ENCODE peak calls at places on chromosomes 13 and 19, in eight cellular contexts. One of them, this sample, is unnamed. For H3K27me3, the result is how much of the 10 kb centered on the place peaks cover.

GRCh38 chr19:55440411-55441105 is 2.5 kb downstream of the SHISA7 start:
- DNase-seq in aorta: no peak
- DNase-seq in neuronal stem cell: no peak
- DNase-seq in spleen: no peak
- DNase-seq in fibroblast of lung: no peak
- DNase-seq in cardiac muscle cell: no peak
- DNase-seq in stomach: no peak
- DNase-seq in transverse colon: no peak
- DNase-seq in this sample: no peak

GRCh38 chr13:27982361-27982760 is 6.1 kb downstream of the URAD start:
- DNase-seq in aorta: no peak
- DNase-seq in neuronal stem cell: no peak
- DNase-seq in spleen: no peak
- DNase-seq in fibroblast of lung: no peak
- DNase-seq in cardiac muscle cell: no peak
- DNase-seq in stomach: no peak
- DNase-seq in transverse colon: no peak
- DNase-seq in this sample: no peak

GRCh38 chr13:52736891-52737290 is 2.7 kb downstream of the CNMD start:
- DNase-seq in aorta: no peak
- DNase-seq in neuronal stem cell: no peak
- DNase-seq in spleen: no peak
- DNase-seq in fibroblast of lung: no peak
- DNase-seq in cardiac muscle cell: no peak
- DNase-seq in stomach: no peak
- DNase-seq in transverse colon: no peak
- DNase-seq in this sample: no peak

GRCh38 chr13:36297259-36297599 is 385 bp downstream of the CCDC169 start:
- DNase-seq in aorta: no peak
- DNase-seq in neuronal stem cell: no peak
- DNase-seq in spleen: no peak
- DNase-seq in fibroblast of lung: peak
- DNase-seq in cardiac muscle cell: no peak
- DNase-seq in stomach: no peak
- DNase-seq in transverse colon: no peak
- DNase-seq in this sample: no peak

GRCh38 chr19:4456843-4457653 is 546 bp downstream of the UBXN6 start:
- DNase-seq in aorta: peak
- DNase-seq in neuronal stem cell: peak
- DNase-seq in spleen: peak
- DNase-seq in fibroblast of lung: peak
- DNase-seq in cardiac muscle cell: peak
- DNase-seq in stomach: peak
- DNase-seq in transverse colon: peak
- DNase-seq in this sample: peak

GRCh38 chr13:65595881-65596280 is 1634.3 kb downstream of the PCDH9 start:
- DNase-seq in aorta: no peak
- DNase-seq in neuronal stem cell: no peak
- DNase-seq in spleen: no peak
- DNase-seq in fibroblast of lung: no peak
- DNase-seq in cardiac muscle cell: no peak
- DNase-seq in stomach: no peak
- DNase-seq in transverse colon: no peak
- DNase-seq in this sample: no peak

GRCh38 chr13:80399340-80400163 is 58.6 kb upstream of the SPRY2 start:
- DNase-seq in aorta: no peak
- DNase-seq in neuronal stem cell: no peak
- DNase-seq in spleen: no peak
- DNase-seq in fibroblast of lung: no peak
- DNase-seq in cardiac muscle cell: no peak
- DNase-seq in stomach: peak
- DNase-seq in transverse colon: peak
- DNase-seq in this sample: no peak

GRCh38 chr19:45103200-45103624 is 10.2 kb downstream of the PPP1R37 start:
- DNase-seq in aorta: peak
- DNase-seq in neuronal stem cell: no peak
- DNase-seq in spleen: peak
- DNase-seq in fibroblast of lung: peak
- DNase-seq in cardiac muscle cell: no peak
- DNase-seq in stomach: no peak
- DNase-seq in transverse colon: no peak
- DNase-seq in this sample: peak

DNA sequence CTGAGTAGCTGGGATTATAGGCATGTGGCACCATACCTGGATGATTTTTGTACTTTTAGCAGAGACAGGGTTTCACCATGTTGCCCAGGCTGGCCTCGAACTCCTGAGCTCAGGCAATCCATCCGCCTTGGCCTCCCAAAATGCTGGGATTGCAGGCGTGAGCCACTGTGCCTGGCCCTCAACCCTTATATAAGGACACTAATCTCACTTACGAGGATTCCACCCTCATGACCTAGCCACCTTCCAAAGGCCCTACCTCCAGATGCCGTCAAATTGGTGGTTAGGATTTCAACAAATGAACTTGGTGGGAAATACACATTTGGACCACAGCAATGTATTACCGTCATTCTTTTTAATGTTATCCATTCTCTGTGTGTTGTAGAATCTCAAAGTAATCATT is 61.0 kb downstream of the ING1 start:
- DNase-seq in aorta: no peak
- DNase-seq in neuronal stem cell: no peak
- DNase-seq in spleen: no peak
- DNase-seq in fibroblast of lung: no peak
- DNase-seq in cardiac muscle cell: no peak
- DNase-seq in stomach: no peak
- DNase-seq in transverse colon: no peak
- DNase-seq in this sample: no peak
- H3K27me3 ChIP-seq in aorta: under half
- H3K27me3 ChIP-seq in neuronal stem cell: under half
- H3K27me3 ChIP-seq in spleen: under half
- H3K27me3 ChIP-seq in fibroblast of lung: under half
- H3K27me3 ChIP-seq in cardiac muscle cell: under half
- H3K27me3 ChIP-seq in stomach: under half
- H3K27me3 ChIP-seq in transverse colon: under half
- H3K27me3 ChIP-seq in this sample: under half

GRCh38 chr19:53958168-53958571 is 4.6 kb upstream of the CACNG8 start:
- DNase-seq in aorta: no peak
- DNase-seq in neuronal stem cell: no peak
- DNase-seq in spleen: no peak
- DNase-seq in fibroblast of lung: no peak
- DNase-seq in cardiac muscle cell: peak
- DNase-seq in stomach: no peak
- DNase-seq in transverse colon: no peak
- DNase-seq in this sample: no peak
- H3K27me3 ChIP-seq in aorta: under half
- H3K27me3 ChIP-seq in neuronal stem cell: under half
- H3K27me3 ChIP-seq in spleen: half or more
- H3K27me3 ChIP-seq in fibroblast of lung: under half
- H3K27me3 ChIP-seq in cardiac muscle cell: half or more
- H3K27me3 ChIP-seq in stomach: half or more
- H3K27me3 ChIP-seq in transverse colon: half or more
- H3K27me3 ChIP-seq in this sample: under half

GRCh38 chr19:7598180-7598579 is 2.5 kb downstream of the CAMSAP3 start:
- DNase-seq in aorta: no peak
- DNase-seq in neuronal stem cell: no peak
- DNase-seq in spleen: no peak
- DNase-seq in fibroblast of lung: no peak
- DNase-seq in cardiac muscle cell: no peak
- DNase-seq in stomach: no peak
- DNase-seq in transverse colon: no peak
- DNase-seq in this sample: no peak

GRCh38 chr19:7596191-7596937 is 701 bp downstream of the CAMSAP3 start:
- DNase-seq in aorta: no peak
- DNase-seq in neuronal stem cell: no peak
- DNase-seq in spleen: no peak
- DNase-seq in fibroblast of lung: no peak
- DNase-seq in cardiac muscle cell: no peak
- DNase-seq in stomach: no peak
- DNase-seq in transverse colon: peak
- DNase-seq in this sample: no peak

GRCh38 chr19:7595466-7596133 is at the start of gene CAMSAP3:
- DNase-seq in aorta: no peak
- DNase-seq in neuronal stem cell: peak
- DNase-seq in spleen: no peak
- DNase-seq in fibroblast of lung: no peak
- DNase-seq in cardiac muscle cell: peak
- DNase-seq in stomach: peak
- DNase-seq in transverse colon: peak
- DNase-seq in this sample: peak

GRCh38 chr19:7600721-7601120 is 5.1 kb downstream of the CAMSAP3 start:
- DNase-seq in aorta: no peak
- DNase-seq in neuronal stem cell: no peak
- DNase-seq in spleen: no peak
- DNase-seq in fibroblast of lung: no peak
- DNase-seq in cardiac muscle cell: no peak
- DNase-seq in stomach: no peak
- DNase-seq in transverse colon: no peak
- DNase-seq in this sample: no peak

DNA sequence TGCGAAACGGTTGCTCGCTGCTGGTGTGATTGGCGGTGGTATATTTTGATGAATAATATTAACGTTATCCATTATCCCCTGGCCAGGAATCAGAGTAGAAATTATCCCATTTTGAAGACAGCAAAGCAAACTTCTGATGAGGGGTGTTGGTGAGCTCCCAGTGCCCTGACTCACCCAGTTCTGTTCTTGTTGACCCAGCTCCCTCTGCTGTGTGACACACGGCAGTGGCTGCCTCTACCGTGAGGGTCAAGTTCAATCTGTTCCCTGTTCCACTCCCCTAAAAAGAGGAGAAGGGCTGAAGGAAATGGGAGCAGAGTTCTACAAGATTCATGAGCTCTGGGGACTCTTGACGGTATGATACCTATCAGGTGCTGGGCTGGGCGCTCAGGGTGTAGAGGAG is 2.0 kb downstream of the CAMSAP3 start:
- DNase-seq in aorta: no peak
- DNase-seq in neuronal stem cell: no peak
- DNase-seq in spleen: no peak
- DNase-seq in fibroblast of lung: no peak
- DNase-seq in cardiac muscle cell: no peak
- DNase-seq in stomach: peak
- DNase-seq in transverse colon: no peak
- DNase-seq in this sample: no peak
- H3K27me3 ChIP-seq in aorta: under half
- H3K27me3 ChIP-seq in neuronal stem cell: under half
- H3K27me3 ChIP-seq in spleen: half or more
- H3K27me3 ChIP-seq in fibroblast of lung: under half
- H3K27me3 ChIP-seq in cardiac muscle cell: under half
- H3K27me3 ChIP-seq in stomach: under half
- H3K27me3 ChIP-seq in transverse colon: under half
- H3K27me3 ChIP-seq in this sample: under half

DNA sequence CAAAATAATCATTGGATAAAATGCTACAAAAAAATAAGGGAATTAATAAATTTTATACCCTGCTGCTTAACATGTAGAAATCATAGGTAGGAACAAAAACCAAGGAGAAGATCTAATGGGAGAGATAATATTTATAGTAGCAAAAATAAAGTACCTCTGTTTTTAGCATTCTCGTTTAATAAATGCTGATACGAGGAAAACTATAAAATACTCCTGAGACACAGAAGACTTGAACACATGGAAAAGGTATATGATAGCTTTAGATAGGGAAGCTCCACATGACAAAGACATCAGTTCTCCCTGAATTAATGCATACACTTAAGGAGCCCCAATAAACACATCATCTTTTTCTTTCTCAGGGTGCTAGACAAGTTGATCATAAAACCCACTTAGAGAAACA is 44.6 kb upstream of the MCF2L start:
- DNase-seq in aorta: no peak
- DNase-seq in neuronal stem cell: no peak
- DNase-seq in spleen: no peak
- DNase-seq in fibroblast of lung: no peak
- DNase-seq in cardiac muscle cell: no peak
- DNase-seq in stomach: no peak
- DNase-seq in transverse colon: no peak
- DNase-seq in this sample: no peak
- H3K27me3 ChIP-seq in aorta: under half
- H3K27me3 ChIP-seq in neuronal stem cell: under half
- H3K27me3 ChIP-seq in spleen: under half
- H3K27me3 ChIP-seq in fibroblast of lung: under half
- H3K27me3 ChIP-seq in cardiac muscle cell: under half
- H3K27me3 ChIP-seq in stomach: under half
- H3K27me3 ChIP-seq in transverse colon: under half
- H3K27me3 ChIP-seq in this sample: under half

This sample was measured in naive thymus-derived CD4-positive, alpha-beta T cell.